ENCODE peak calls at places on chromosomes 12 and 14, in five cellular contexts. One of them, this sample, is unnamed. For H3K9me3, the result is how much of the 10 kb centered on the place peaks cover.

GRCh38 chr14:62234849-62235248 is 472.6 kb downstream of the SNAPC1 start:
- DNase-seq in RWPE2: no peak
- DNase-seq in CD4-positive, alpha-beta T cell: no peak
- DNase-seq in HCT116: no peak
- DNase-seq in PC-3: no peak
- DNase-seq in this sample: no peak

GRCh38 chr12:14768823-14769405 is 34.4 kb downstream of the WBP11 start:
- DNase-seq in HCT116: no peak
- DNase-seq in PC-3: peak
- DNase-seq in RWPE2: no peak
- DNase-seq in CD4-positive, alpha-beta T cell: no peak
- DNase-seq in this sample: peak

GRCh38 chr12:53862831-53863230 is 75.8 kb upstream of the HOXC13 start:
- DNase-seq in RWPE2: no peak
- DNase-seq in PC-3: peak
- DNase-seq in HCT116: no peak
- DNase-seq in CD4-positive, alpha-beta T cell: no peak
- DNase-seq in this sample: peak

GRCh38 chr14:57957441-57957840 is 91.5 kb upstream of the SLC35F4 start:
- DNase-seq in CD4-positive, alpha-beta T cell: no peak
- DNase-seq in RWPE2: no peak
- DNase-seq in PC-3: no peak
- DNase-seq in HCT116: no peak
- DNase-seq in this sample: no peak

GRCh38 chr14:104676130-104676693 is 13.2 kb upstream of the INF2 start:
- DNase-seq in RWPE2: no peak
- DNase-seq in PC-3: no peak
- DNase-seq in HCT116: no peak
- DNase-seq in CD4-positive, alpha-beta T cell: no peak
- DNase-seq in this sample: no peak

GRCh38 chr12:121209629-121210572 is at the start of gene P2RX4:
- DNase-seq in RWPE2: no peak
- DNase-seq in PC-3: peak
- DNase-seq in CD4-positive, alpha-beta T cell: peak
- DNase-seq in HCT116: peak
- DNase-seq in this sample: peak

GRCh38 chr12:45762185-45763110 is 32.9 kb downstream of the ARID2 start:
- DNase-seq in CD4-positive, alpha-beta T cell: no peak
- DNase-seq in RWPE2: no peak
- DNase-seq in HCT116: peak
- DNase-seq in PC-3: peak
- DNase-seq in this sample: peak

GRCh38 chr12:22312336-22312735 is 22.2 kb downstream of the ST8SIA1 start:
- DNase-seq in PC-3: peak
- DNase-seq in HCT116: no peak
- DNase-seq in CD4-positive, alpha-beta T cell: no peak
- DNase-seq in RWPE2: no peak
- DNase-seq in this sample: peak

GRCh38 chr14:100717371-100717770 is 9.3 kb upstream of the DLK1 start:
- DNase-seq in CD4-positive, alpha-beta T cell: no peak
- DNase-seq in PC-3: no peak
- DNase-seq in RWPE2: no peak
- DNase-seq in HCT116: no peak
- DNase-seq in this sample: no peak

GRCh38 chr12:110743571-110744093 is 941 bp upstream of the PPP1CC start:
- DNase-seq in CD4-positive, alpha-beta T cell: no peak
- DNase-seq in PC-3: peak
- DNase-seq in HCT116: no peak
- DNase-seq in RWPE2: no peak
- DNase-seq in this sample: peak

GRCh38 chr14:80959448-80960006 is 4.1 kb downstream of the TSHR start:
- DNase-seq in CD4-positive, alpha-beta T cell: peak
- DNase-seq in PC-3: no peak
- DNase-seq in RWPE2: no peak
- DNase-seq in HCT116: no peak
- DNase-seq in this sample: no peak

GRCh38 chr14:100417466-100417865 is 94.3 kb downstream of the SLC25A47 start:
- DNase-seq in PC-3: peak
- DNase-seq in CD4-positive, alpha-beta T cell: no peak
- DNase-seq in RWPE2: no peak
- DNase-seq in HCT116: peak
- DNase-seq in this sample: peak

GRCh38 chr12:46267618-46268348 is 1.1 kb downstream of the SLC38A1 start:
- DNase-seq in RWPE2: no peak
- DNase-seq in HCT116: no peak
- DNase-seq in CD4-positive, alpha-beta T cell: peak
- DNase-seq in PC-3: peak
- DNase-seq in this sample: peak

GRCh38 chr14:22557846-22558220 is 31.2 kb downstream of the DAD1 start:
- DNase-seq in PC-3: no peak
- DNase-seq in HCT116: no peak
- DNase-seq in CD4-positive, alpha-beta T cell: no peak
- DNase-seq in RWPE2: no peak
- DNase-seq in this sample: no peak

GRCh38 chr14:54366726-54367707 is 29.8 kb upstream of the CDKN3 start:
- DNase-seq in CD4-positive, alpha-beta T cell: peak
- DNase-seq in RWPE2: no peak
- DNase-seq in HCT116: peak
- DNase-seq in PC-3: peak
- DNase-seq in this sample: peak

GRCh38 chr14:104427126-104427851 is 152.3 kb upstream of the C14orf180 start:
- DNase-seq in CD4-positive, alpha-beta T cell: no peak
- DNase-seq in HCT116: no peak
- DNase-seq in PC-3: no peak
- DNase-seq in RWPE2: no peak
- DNase-seq in this sample: no peak

GRCh38 chr12:91994208-91994797 is 151.3 kb downstream of the BTG1 start:
- DNase-seq in CD4-positive, alpha-beta T cell: no peak
- DNase-seq in HCT116: no peak
- DNase-seq in RWPE2: no peak
- DNase-seq in PC-3: no peak
- DNase-seq in this sample: no peak

GRCh38 chr12:50211392-50212070 is 44.4 kb upstream of the CERS5 start:
- DNase-seq in CD4-positive, alpha-beta T cell: no peak
- DNase-seq in RWPE2: no peak
- DNase-seq in PC-3: peak
- DNase-seq in HCT116: no peak
- DNase-seq in this sample: no peak

GRCh38 chr14:83184531-83184930 is 1650.9 kb upstream of the SEL1L start:
- DNase-seq in PC-3: no peak
- DNase-seq in CD4-positive, alpha-beta T cell: no peak
- DNase-seq in RWPE2: no peak
- DNase-seq in HCT116: no peak
- DNase-seq in this sample: no peak

GRCh38 chr14:102390486-102390885 is 27.7 kb downstream of the TECPR2 start:
- DNase-seq in HCT116: no peak
- DNase-seq in RWPE2: no peak
- DNase-seq in CD4-positive, alpha-beta T cell: no peak
- DNase-seq in PC-3: no peak
- DNase-seq in this sample: peak

GRCh38 chr14:104772707-104773504 is 20.0 kb downstream of the SIVA1 start:
- DNase-seq in PC-3: no peak
- DNase-seq in CD4-positive, alpha-beta T cell: no peak
- DNase-seq in RWPE2: no peak
- DNase-seq in HCT116: no peak
- DNase-seq in this sample: no peak

DNA sequence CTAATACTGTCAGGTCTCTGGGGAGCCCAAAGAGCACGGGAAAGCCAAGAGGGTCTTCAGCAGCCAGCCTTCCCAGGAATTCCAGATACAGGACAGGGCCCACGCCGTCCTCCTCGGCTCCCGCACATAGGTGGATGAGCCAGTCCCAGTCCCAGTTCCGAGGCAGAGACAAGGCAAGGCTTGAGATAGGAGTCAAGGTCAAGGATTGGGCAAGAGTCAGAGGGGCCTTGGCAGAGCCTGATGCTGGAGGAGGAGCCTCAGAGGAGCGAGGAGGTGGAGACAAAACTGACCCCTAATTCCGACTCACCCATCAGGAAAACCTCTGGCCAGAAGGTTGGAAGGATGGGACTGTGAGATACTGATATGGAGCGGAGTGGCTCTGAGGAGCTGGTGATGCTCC is 21.0 kb downstream of the KRT80 start:
- DNase-seq in PC-3: no peak
- DNase-seq in CD4-positive, alpha-beta T cell: no peak
- DNase-seq in RWPE2: no peak
- DNase-seq in HCT116: no peak
- DNase-seq in this sample: no peak
- TF ChIP-seq CTCF in PC-3: no peak
- TF ChIP-seq CTCF in CD4-positive, alpha-beta T cell: no peak
- TF ChIP-seq CTCF in RWPE2: no peak
- TF ChIP-seq CTCF in HCT116: no peak
- TF ChIP-seq CTCF in this sample: no peak

DNA sequence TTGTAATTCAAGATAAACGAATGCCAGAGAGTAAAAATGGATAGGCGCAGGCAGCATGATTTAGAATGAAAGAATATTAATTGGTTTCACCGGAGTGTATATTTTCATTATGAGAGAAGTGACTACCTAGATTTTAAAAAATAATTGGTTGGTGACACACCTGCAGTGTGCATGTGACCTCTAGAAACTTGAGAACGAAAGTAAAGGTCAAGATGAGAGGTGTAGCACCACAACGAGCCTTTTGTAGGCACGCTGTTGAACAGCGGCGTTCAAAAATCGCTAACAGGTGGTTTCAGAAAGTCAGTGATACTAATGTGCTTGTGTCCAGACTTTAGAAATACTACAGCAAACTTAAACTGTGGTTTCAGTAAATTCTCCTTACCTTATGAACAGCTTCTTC is 123.8 kb downstream of the NPAS3 start:
- DNase-seq in HCT116: no peak
- DNase-seq in RWPE2: no peak
- DNase-seq in CD4-positive, alpha-beta T cell: no peak
- DNase-seq in PC-3: no peak
- DNase-seq in this sample: no peak
- H3K9me3 ChIP-seq in HCT116: under half
- H3K9me3 ChIP-seq in RWPE2: under half
- H3K9me3 ChIP-seq in CD4-positive, alpha-beta T cell: under half
- H3K9me3 ChIP-seq in PC-3: under half
- H3K9me3 ChIP-seq in this sample: under half

GRCh38 chr12:96906498-96906848 is 584 bp upstream of the NEDD1 start:
- DNase-seq in PC-3: no peak
- DNase-seq in CD4-positive, alpha-beta T cell: peak
- DNase-seq in RWPE2: no peak
- DNase-seq in HCT116: no peak
- DNase-seq in this sample: no peak
- H3K27ac ChIP-seq in PC-3: peak
- H3K27ac ChIP-seq in CD4-positive, alpha-beta T cell: peak
- H3K27ac ChIP-seq in RWPE2: peak
- H3K27ac ChIP-seq in HCT116: peak
- H3K27ac ChIP-seq in this sample: peak

GRCh38 chr12:85720308-85721033 is 115.7 kb downstream of the RASSF9 start:
- DNase-seq in PC-3: no peak
- DNase-seq in CD4-positive, alpha-beta T cell: no peak
- DNase-seq in RWPE2: no peak
- DNase-seq in HCT116: no peak
- DNase-seq in this sample: no peak

DNA sequence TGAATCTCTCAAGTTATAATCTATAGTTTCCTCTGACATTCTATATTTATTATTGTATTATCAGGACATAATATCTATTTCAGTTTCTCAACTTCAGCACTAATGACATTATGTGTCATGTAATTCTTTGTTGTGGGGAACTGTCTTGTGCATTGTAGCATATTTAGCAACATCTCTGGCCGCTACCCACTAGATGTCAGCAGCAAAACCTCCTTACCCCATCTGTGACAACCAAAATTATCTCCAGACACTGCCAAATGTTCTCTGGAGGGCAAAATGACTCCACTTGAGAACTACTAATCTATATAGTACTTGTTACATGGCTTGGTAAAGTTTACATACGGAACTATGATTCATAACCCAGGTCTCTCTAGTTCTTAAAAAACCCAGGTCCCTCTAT is 110.2 kb downstream of the RASSF9 start:
- DNase-seq in CD4-positive, alpha-beta T cell: no peak
- DNase-seq in RWPE2: no peak
- DNase-seq in HCT116: no peak
- DNase-seq in PC-3: no peak
- DNase-seq in this sample: no peak
- TF ChIP-seq CTCF in CD4-positive, alpha-beta T cell: no peak
- TF ChIP-seq CTCF in RWPE2: no peak
- TF ChIP-seq CTCF in HCT116: no peak
- TF ChIP-seq CTCF in PC-3: peak
- TF ChIP-seq CTCF in this sample: no peak

GRCh38 chr12:133204264-133204603 is 22.9 kb downstream of the ZNF268 start:
- DNase-seq in RWPE2: no peak
- DNase-seq in PC-3: no peak
- DNase-seq in CD4-positive, alpha-beta T cell: no peak
- DNase-seq in HCT116: no peak
- DNase-seq in this sample: no peak
- H3K9me3 ChIP-seq in RWPE2: half or more
- H3K9me3 ChIP-seq in PC-3: under half
- H3K9me3 ChIP-seq in CD4-positive, alpha-beta T cell: half or more
- H3K9me3 ChIP-seq in HCT116: half or more
- H3K9me3 ChIP-seq in this sample: half or more

GRCh38 chr12:65252515-65252914 is 26.0 kb upstream of the MSRB3 start:
- DNase-seq in PC-3: no peak
- DNase-seq in RWPE2: no peak
- DNase-seq in CD4-positive, alpha-beta T cell: no peak
- DNase-seq in HCT116: no peak
- DNase-seq in this sample: no peak

DNA sequence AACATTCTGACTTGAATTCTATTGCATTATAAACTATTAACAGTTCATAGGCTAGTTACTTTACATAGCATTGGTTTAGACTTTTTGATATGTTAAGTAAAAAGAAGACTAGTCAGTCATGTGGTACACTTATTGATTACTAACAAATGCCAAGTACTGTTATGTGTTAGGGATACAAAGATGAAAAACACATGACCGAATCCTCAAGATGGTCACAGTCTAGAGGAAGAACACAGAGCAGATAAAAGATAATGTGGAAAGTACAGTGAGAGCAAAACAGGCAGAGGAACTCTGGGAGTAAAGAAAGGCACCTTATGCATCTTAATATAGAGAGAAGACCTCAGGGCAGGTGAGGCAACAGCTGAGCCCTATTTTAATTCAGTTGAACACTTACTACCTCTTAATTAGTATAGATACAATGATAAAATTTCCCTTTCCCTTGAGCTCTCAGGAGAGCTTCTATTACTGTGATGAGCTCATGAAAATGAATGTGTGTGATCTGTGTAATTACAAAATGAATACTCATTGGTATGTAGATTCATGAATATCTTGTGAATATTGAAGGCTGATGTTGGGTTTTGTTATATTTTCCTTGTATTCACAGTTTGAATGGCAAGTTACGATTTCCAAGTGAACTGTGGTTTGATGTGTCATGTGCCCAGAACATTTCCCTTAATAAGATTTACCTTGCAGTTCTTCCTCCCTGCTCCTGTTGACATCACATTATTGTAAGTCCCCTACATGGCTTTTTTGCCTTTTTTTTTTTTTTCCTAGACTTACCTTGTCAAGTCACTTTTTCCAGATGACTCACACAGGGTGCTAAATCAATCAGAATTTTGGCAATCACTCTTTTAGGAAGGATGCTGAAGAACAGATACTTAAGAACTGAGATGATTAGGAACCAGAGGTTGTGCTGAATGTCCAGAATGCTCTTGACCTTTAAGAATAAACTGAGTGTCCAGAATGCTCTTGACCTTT is 29.5 kb upstream of the MSRB3 start:
- DNase-seq in RWPE2: no peak
- DNase-seq in PC-3: peak
- DNase-seq in HCT116: peak
- DNase-seq in CD4-positive, alpha-beta T cell: no peak
- DNase-seq in this sample: no peak
- H3K27ac ChIP-seq in RWPE2: no peak
- H3K27ac ChIP-seq in PC-3: no peak
- H3K27ac ChIP-seq in HCT116: no peak
- H3K27ac ChIP-seq in CD4-positive, alpha-beta T cell: no peak
- H3K27ac ChIP-seq in this sample: no peak

This sample was measured in mammary epithelial cell.